ENCODE peak calls at places on chromosomes 5 and 9, in ten cellular contexts. One of them, this sample, is unnamed.

GRCh38 chr9:22683393-22684075 is 236.9 kb downstream of the DMRTA1 start:
- DNase-seq in dorsolateral prefrontal cortex: no peak
- DNase-seq in HT-29: no peak
- DNase-seq in GM10248: no peak
- DNase-seq in fibroblast of the conjunctiva: no peak
- DNase-seq in frontal cortex: no peak
- DNase-seq in AG04450: peak; percentile 38
- DNase-seq in skeletal muscle cell: peak; percentile 79
- DNase-seq in aorta: no peak
- DNase-seq in head of caudate nucleus: no peak
- DNase-seq in this sample: no peak

GRCh38 chr5:38433160-38433861 is 123.1 kb downstream of the LIFR start:
- DNase-seq in skeletal muscle cell: peak; percentile 84
- DNase-seq in aorta: no peak
- DNase-seq in fibroblast of the conjunctiva: no peak
- DNase-seq in frontal cortex: no peak
- DNase-seq in GM10248: no peak
- DNase-seq in dorsolateral prefrontal cortex: no peak
- DNase-seq in AG04450: peak; percentile 67
- DNase-seq in head of caudate nucleus: no peak
- DNase-seq in HT-29: no peak
- DNase-seq in this sample: no peak

GRCh38 chr5:50749181-50749580 is 82.7 kb downstream of the PARP8 start:
- DNase-seq in GM10248: no peak
- DNase-seq in frontal cortex: no peak
- DNase-seq in HT-29: no peak
- DNase-seq in aorta: no peak
- DNase-seq in skeletal muscle cell: no peak
- DNase-seq in AG04450: no peak
- DNase-seq in head of caudate nucleus: no peak
- DNase-seq in fibroblast of the conjunctiva: no peak
- DNase-seq in dorsolateral prefrontal cortex: no peak
- DNase-seq in this sample: no peak

GRCh38 chr9:133788819-133789733 is 50.9 kb upstream of the SARDH start:
- DNase-seq in AG04450: no peak
- DNase-seq in aorta: no peak
- DNase-seq in dorsolateral prefrontal cortex: peak; percentile 89
- DNase-seq in head of caudate nucleus: peak; percentile 95
- DNase-seq in HT-29: no peak
- DNase-seq in skeletal muscle cell: no peak
- DNase-seq in GM10248: no peak
- DNase-seq in fibroblast of the conjunctiva: no peak
- DNase-seq in frontal cortex: peak; percentile 82
- DNase-seq in this sample: no peak

GRCh38 chr5:73826761-73827450 is 200.9 kb downstream of the ARHGEF28 start:
- DNase-seq in skeletal muscle cell: peak; percentile 71
- DNase-seq in fibroblast of the conjunctiva: peak; percentile 74
- DNase-seq in frontal cortex: no peak
- DNase-seq in head of caudate nucleus: no peak
- DNase-seq in aorta: no peak
- DNase-seq in dorsolateral prefrontal cortex: no peak
- DNase-seq in HT-29: no peak
- DNase-seq in AG04450: peak; percentile 60
- DNase-seq in GM10248: no peak
- DNase-seq in this sample: no peak

GRCh38 chr5:52771343-52772039 is 16.2 kb upstream of the ITGA1 start:
- DNase-seq in dorsolateral prefrontal cortex: no peak
- DNase-seq in frontal cortex: no peak
- DNase-seq in aorta: no peak
- DNase-seq in fibroblast of the conjunctiva: no peak
- DNase-seq in head of caudate nucleus: no peak
- DNase-seq in HT-29: no peak
- DNase-seq in skeletal muscle cell: no peak
- DNase-seq in AG04450: no peak
- DNase-seq in GM10248: peak; percentile 34
- DNase-seq in this sample: no peak

GRCh38 chr5:157912621-157913325 is 53.8 kb upstream of the CLINT1 start:
- DNase-seq in skeletal muscle cell: no peak
- DNase-seq in GM10248: peak; percentile 34
- DNase-seq in dorsolateral prefrontal cortex: no peak
- DNase-seq in fibroblast of the conjunctiva: no peak
- DNase-seq in AG04450: no peak
- DNase-seq in aorta: no peak
- DNase-seq in HT-29: peak; percentile 82
- DNase-seq in head of caudate nucleus: no peak
- DNase-seq in frontal cortex: no peak
- DNase-seq in this sample: no peak

GRCh38 chr9:127025042-127025441 is 97.4 kb downstream of the ANGPTL2 start:
- DNase-seq in dorsolateral prefrontal cortex: no peak
- DNase-seq in fibroblast of the conjunctiva: no peak
- DNase-seq in head of caudate nucleus: no peak
- DNase-seq in AG04450: no peak
- DNase-seq in frontal cortex: no peak
- DNase-seq in HT-29: no peak
- DNase-seq in GM10248: no peak
- DNase-seq in skeletal muscle cell: no peak
- DNase-seq in aorta: no peak
- DNase-seq in this sample: no peak

GRCh38 chr5:94180761-94181160 is 437.6 kb downstream of the KIAA0825 start:
- DNase-seq in fibroblast of the conjunctiva: no peak
- DNase-seq in AG04450: no peak
- DNase-seq in head of caudate nucleus: no peak
- DNase-seq in frontal cortex: no peak
- DNase-seq in HT-29: no peak
- DNase-seq in dorsolateral prefrontal cortex: no peak
- DNase-seq in GM10248: no peak
- DNase-seq in skeletal muscle cell: no peak
- DNase-seq in aorta: no peak
- DNase-seq in this sample: no peak

GRCh38 chr9:86659413-86660046 is 287.8 kb downstream of the GAS1 start:
- DNase-seq in frontal cortex: no peak
- DNase-seq in aorta: no peak
- DNase-seq in HT-29: no peak
- DNase-seq in GM10248: no peak
- DNase-seq in fibroblast of the conjunctiva: no peak
- DNase-seq in head of caudate nucleus: no peak
- DNase-seq in dorsolateral prefrontal cortex: no peak
- DNase-seq in AG04450: no peak
- DNase-seq in skeletal muscle cell: no peak
- DNase-seq in this sample: no peak

GRCh38 chr9:23123048-23123632 is 676.5 kb downstream of the DMRTA1 start:
- DNase-seq in fibroblast of the conjunctiva: no peak
- DNase-seq in skeletal muscle cell: peak; percentile 20
- DNase-seq in frontal cortex: peak; percentile 4
- DNase-seq in head of caudate nucleus: peak; percentile 64
- DNase-seq in AG04450: no peak
- DNase-seq in GM10248: no peak
- DNase-seq in HT-29: peak; percentile 42
- DNase-seq in aorta: peak; percentile 55
- DNase-seq in dorsolateral prefrontal cortex: peak; percentile 40
- DNase-seq in this sample: no peak

GRCh38 chr5:179267671-179268071 is 77.6 kb downstream of the ADAMTS2 start:
- DNase-seq in head of caudate nucleus: peak; percentile 34
- DNase-seq in dorsolateral prefrontal cortex: peak; percentile 24
- DNase-seq in fibroblast of the conjunctiva: no peak
- DNase-seq in AG04450: no peak
- DNase-seq in aorta: no peak
- DNase-seq in skeletal muscle cell: no peak
- DNase-seq in HT-29: no peak
- DNase-seq in frontal cortex: no peak
- DNase-seq in GM10248: no peak
- DNase-seq in this sample: no peak

GRCh38 chr5:128192368-128192767 is 108.8 kb downstream of the SLC12A2 start:
- DNase-seq in AG04450: no peak
- DNase-seq in head of caudate nucleus: no peak
- DNase-seq in aorta: no peak
- DNase-seq in dorsolateral prefrontal cortex: no peak
- DNase-seq in skeletal muscle cell: no peak
- DNase-seq in frontal cortex: no peak
- DNase-seq in HT-29: no peak
- DNase-seq in GM10248: no peak
- DNase-seq in fibroblast of the conjunctiva: no peak
- DNase-seq in this sample: no peak

GRCh38 chr5:27511061-27511460 is 472.7 kb upstream of the CDH9 start:
- DNase-seq in fibroblast of the conjunctiva: no peak
- DNase-seq in skeletal muscle cell: no peak
- DNase-seq in head of caudate nucleus: no peak
- DNase-seq in AG04450: no peak
- DNase-seq in dorsolateral prefrontal cortex: no peak
- DNase-seq in frontal cortex: no peak
- DNase-seq in HT-29: no peak
- DNase-seq in aorta: no peak
- DNase-seq in GM10248: no peak
- DNase-seq in this sample: no peak

This sample was measured in 8988T.